ENCODE peak calls at places on chromosomes 2 and 18, in five cellular contexts. F is IMR-90, N is H1, T is mesenchymal stem cell, K is H9. C is an unnamed sample.

GRCh38 chr18:36756262-36756661 is 72.5 kb downstream of the TPGS2 start:
- DNase-seq in F (peak; percentile 31), N (no peak), T (no peak), K (no peak), C (no peak)

GRCh38 chr2:31270871-31271270 is 36.9 kb downstream of the EHD3 start:
- DNase-seq in F (peak; percentile 9), N (no peak), T (peak; percentile 55), K (no peak), C (no peak)

GRCh38 chr2:217994776-217995274 is 8.0 kb downstream of the TNS1 start:
- DNase-seq in F (peak; percentile 90), N (no peak), T (peak; percentile 89), K (no peak), C (peak; percentile 73)

GRCh38 chr2:228447266-228447915 is 265.9 kb upstream of the SPHKAP start:
- DNase-seq in F (no peak), N (no peak), T (no peak), K (no peak), C (peak; percentile 65)

GRCh38 chr2:161102770-161103450 is 57.3 kb upstream of the TANK start:
- DNase-seq in F (peak; percentile 11), N (no peak), T (no peak), K (no peak), C (no peak)

GRCh38 chr2:237693281-237694039 is 66.1 kb downstream of the LRRFIP1 start:
- DNase-seq in F (peak; percentile 69), N (no peak), T (peak; percentile 74), K (no peak), C (peak; percentile 50)

GRCh38 chr2:228767196-228767595 is 503.9 kb downstream of the PID1 start:
- DNase-seq in F (peak; percentile 19), N (no peak), T (no peak), K (no peak), C (no peak)

GRCh38 chr2:138395565-138396306 is 105.8 kb upstream of the SPOPL start:
- DNase-seq in F (peak; percentile 42), N (no peak), T (peak; percentile 25), K (no peak), C (no peak)

GRCh38 chr2:105864262-105864661 is 119.5 kb downstream of the NCK2 start:
- DNase-seq in F (no peak), N (no peak), T (no peak), K (no peak), C (no peak)

GRCh38 chr2:183284606-183285005 is 160.4 kb downstream of the NUP35 start:
- DNase-seq in F (peak; percentile 34), N (no peak), T (peak; percentile 79), K (no peak), C (no peak)

GRCh38 chr2:237060518-237061312 is 25.0 kb upstream of the COPS8 start:
- DNase-seq in F (peak; percentile 72), N (no peak), T (peak; percentile 71), K (peak; percentile 72), C (peak; percentile 81)

GRCh38 chr2:105553538-105554196 is 154.8 kb upstream of the FHL2 start:
- DNase-seq in F (peak; percentile 39), N (no peak), T (no peak), K (no peak), C (no peak)

GRCh38 chr2:127626917-127627739 is 18.8 kb upstream of the GPR17 start:
- DNase-seq in F (no peak), N (no peak), T (no peak), K (no peak), C (no peak)

GRCh38 chr2:127626175-127626574 is 19.8 kb upstream of the GPR17 start:
- DNase-seq in F (no peak), N (no peak), T (no peak), K (no peak), C (no peak)

GRCh38 chr2:127623388-127624320 is 22.3 kb upstream of the GPR17 start:
- DNase-seq in F (peak; percentile 64), N (no peak), T (peak; percentile 37), K (peak; percentile 23), C (no peak)

GRCh38 chr2:127624321-127625145 is 21.4 kb upstream of the GPR17 start:
- DNase-seq in F (no peak), N (no peak), T (no peak), K (no peak), C (no peak)

DNA sequence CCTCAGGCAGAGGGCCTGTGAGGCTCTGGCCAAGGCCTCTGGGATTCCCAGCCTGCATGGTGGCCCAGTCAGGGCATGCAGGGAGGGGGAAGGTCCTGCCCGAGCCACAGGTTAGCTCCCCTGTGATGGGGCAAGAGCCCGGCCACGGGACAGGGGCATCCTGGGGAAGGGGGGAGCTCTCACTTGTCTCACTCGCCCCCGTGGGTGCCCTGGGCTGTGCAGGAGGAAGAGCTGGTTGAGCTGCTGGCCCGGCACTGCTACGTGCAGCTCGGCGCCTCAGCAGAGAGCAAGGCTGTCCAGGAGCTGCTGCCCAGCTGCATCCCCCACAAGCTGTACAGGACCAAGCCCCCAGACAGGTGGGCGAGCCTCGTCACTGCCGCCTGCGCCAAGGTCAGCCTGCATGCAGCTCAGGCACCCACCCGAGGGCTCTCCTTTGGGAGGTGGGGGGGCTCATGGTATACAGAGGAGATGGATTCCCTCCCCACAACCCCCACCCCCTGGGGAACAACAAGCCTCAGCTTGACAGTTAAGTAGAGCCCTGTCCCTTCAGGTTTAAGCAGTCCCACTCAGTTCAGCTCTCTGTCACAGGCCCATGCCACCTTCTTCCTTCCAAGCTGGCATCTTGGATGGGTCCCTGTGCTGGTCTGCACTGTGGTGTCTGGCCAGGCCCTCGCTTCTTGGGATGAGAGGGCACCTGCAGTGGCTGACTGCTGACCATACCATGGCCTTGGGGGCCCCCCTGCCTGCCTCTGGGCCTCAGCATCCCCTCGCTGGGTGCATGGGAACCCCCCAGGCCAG is 20.6 kb upstream of the GPR17 start:
- DNase-seq in F (no peak), N (no peak), T (no peak), K (no peak), C (no peak)
- H2BK15ac ChIP-seq in F (no peak overlapping the region), N (no peak overlapping the region), T (no peak overlapping the region), K (no peak overlapping the region), C (no peak overlapping the region)

DNA sequence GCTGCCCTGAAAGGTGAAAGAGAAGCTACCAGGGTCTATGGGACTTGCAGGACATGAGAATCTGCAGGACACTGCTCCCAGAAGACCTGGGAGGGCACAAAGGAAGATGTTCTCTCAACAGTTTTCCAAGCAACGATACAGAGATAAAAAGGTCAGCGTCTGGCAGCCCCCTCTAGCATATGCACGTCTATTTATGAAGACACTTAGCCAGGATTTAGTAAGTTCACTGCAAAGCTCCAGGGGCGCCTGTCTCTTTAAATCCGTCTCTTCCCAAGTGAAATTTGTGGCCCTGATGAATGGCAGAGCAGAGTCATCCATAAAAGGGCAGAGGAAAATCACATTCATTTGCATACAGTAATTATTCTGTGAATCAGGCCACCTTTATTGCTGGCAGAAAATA is 390.8 kb upstream of the SMIM21 start:
- DNase-seq in F (no peak), N (no peak), T (no peak), K (no peak), C (no peak)
- H3K27ac ChIP-seq in F (no peak overlapping the region), N (no peak overlapping the region), T (no peak overlapping the region), K (no peak overlapping the region), C (no peak overlapping the region)

DNA sequence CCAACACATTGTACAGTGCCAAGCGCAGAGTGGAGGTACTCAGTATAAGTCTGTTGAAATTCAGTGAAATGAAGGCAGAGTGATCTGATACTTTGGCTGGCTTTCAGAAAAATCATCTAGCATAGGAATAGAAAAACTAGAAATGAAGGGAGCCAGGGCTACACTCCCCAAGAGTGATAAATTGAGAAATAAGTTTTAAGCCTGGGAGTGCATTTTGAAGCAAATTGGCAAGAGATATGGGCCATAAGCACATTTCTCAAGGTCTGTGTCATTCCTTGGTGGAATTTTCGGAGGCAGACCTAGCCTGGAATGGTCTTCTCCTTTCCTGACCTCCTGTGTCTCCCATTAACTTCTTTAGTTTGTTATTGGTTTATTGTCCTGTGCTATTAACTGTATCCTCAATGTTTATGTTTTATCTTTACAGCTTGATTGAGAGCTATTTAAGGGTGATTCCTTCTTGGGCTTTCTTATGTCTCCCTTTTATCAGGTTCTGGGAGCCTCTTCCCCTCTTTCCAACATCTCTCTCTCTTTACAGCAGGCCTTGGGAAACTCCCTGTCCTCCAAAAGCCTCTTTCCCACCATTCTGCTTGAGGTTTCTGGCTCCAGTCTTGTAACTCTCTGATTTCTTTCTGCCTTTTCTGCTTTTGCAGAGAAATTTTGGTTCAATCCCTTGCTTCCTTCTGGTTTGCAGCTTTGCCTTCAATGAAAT is 649.5 kb downstream of the SLC4A3 start:
- DNase-seq in F (peak; percentile 49), N (no peak), T (peak; percentile 23), K (no peak), C (no peak)
- H3K9ac ChIP-seq in F (peak overlapping the region; percentile 58), N (no peak overlapping the region), T (peak overlapping the region; percentile 82), K (no peak overlapping the region), C (no peak overlapping the region)

GRCh38 chr2:241796610-241797138 is 12.3 kb upstream of the NEU4 start:
- DNase-seq in F (no peak), N (no peak), T (no peak), K (no peak), C (no peak)
- H2BK15ac ChIP-seq in F (no peak overlapping the region), N (no peak overlapping the region), T (no peak overlapping the region), K (no peak overlapping the region), C (no peak overlapping the region)